ENCODE peak calls at places on chromosomes 13 and 19, in eight cellular contexts. U, J, Y, F, W, M, T and Q are unnamed samples.

GRCh38 chr19:18446811-18447359 is 9.0 kb upstream of the ISYNA1 start:
- DNase-seq in U (no peak), J (no peak), Y (no peak), F (no peak), W (no peak), M (no peak), T (no peak), Q (no peak)

GRCh38 chr19:30896551-30896950 is 452.7 kb downstream of the TSHZ3 start:
- DNase-seq in U (no peak), J (no peak), Y (no peak), F (no peak), W (no peak), M (no peak), T (no peak), Q (no peak)

GRCh38 chr19:6738726-6739389 is 622 bp upstream of the TRIP10 start:
- DNase-seq in U (peak; percentile 38), J (no peak), Y (no peak), F (no peak), W (peak; percentile 90), M (no peak), T (peak; percentile 25), Q (no peak)

GRCh38 chr19:33728141-33728540 is 68.5 kb upstream of the KCTD15 start:
- DNase-seq in U (no peak), J (no peak), Y (no peak), F (no peak), W (no peak), M (no peak), T (no peak), Q (no peak)

GRCh38 chr19:11204943-11205349 is 7.6 kb upstream of the KANK2 start:
- DNase-seq in U (no peak), J (no peak), Y (no peak), F (no peak), W (no peak), M (no peak), T (no peak), Q (no peak)

GRCh38 chr13:102726430-102726829 is 31.6 kb upstream of the METTL21C start:
- DNase-seq in U (no peak), J (no peak), Y (no peak), F (no peak), W (peak; percentile 46), M (no peak), T (no peak), Q (no peak)

GRCh38 chr13:19782049-19782726 is 557 bp downstream of the PSPC1 start:
- DNase-seq in U (peak; percentile 61), J (peak; percentile 57), Y (peak; percentile 52), F (peak; percentile 72), W (no peak), M (peak; percentile 43), T (peak; percentile 49), Q (peak; percentile 28)

GRCh38 chr19:1410136-1410786 is 2.9 kb downstream of the DAZAP1 start:
- DNase-seq in U (peak; percentile 44), J (no peak), Y (no peak), F (no peak), W (no peak), M (no peak), T (no peak), Q (no peak)

GRCh38 chr19:17159466-17160393 is 55.4 kb upstream of the USE1 start:
- DNase-seq in U (no peak), J (no peak), Y (no peak), F (no peak), W (no peak), M (no peak), T (no peak), Q (no peak)

GRCh38 chr13:30416471-30416870 is 5.8 kb upstream of the UBE2L5 start:
- DNase-seq in U (no peak), J (no peak), Y (no peak), F (no peak), W (no peak), M (no peak), T (no peak), Q (no peak)

GRCh38 chr19:58311345-58311744 is 6.2 kb downstream of the ERVK3-1 start:
- DNase-seq in U (no peak), J (no peak), Y (no peak), F (no peak), W (no peak), M (no peak), T (no peak), Q (no peak)

GRCh38 chr19:4077800-4078683 is 11.3 kb upstream of the ZBTB7A start:
- DNase-seq in U (peak; percentile 75), J (no peak), Y (no peak), F (no peak), W (no peak), M (no peak), T (no peak), Q (no peak)

GRCh38 chr13:49351871-49352270 is 92.0 kb downstream of the CAB39L start:
- DNase-seq in U (no peak), J (no peak), Y (no peak), F (no peak), W (no peak), M (no peak), T (no peak), Q (no peak)

GRCh38 chr13:30692108-30692507 is 43.2 kb upstream of the ALOX5AP start:
- DNase-seq in U (no peak), J (no peak), Y (no peak), F (no peak), W (no peak), M (no peak), T (no peak), Q (no peak)

GRCh38 chr13:25018729-25019115 is 77.2 kb upstream of the PABPC3 start:
- DNase-seq in U (no peak), J (no peak), Y (no peak), F (no peak), W (no peak), M (peak; percentile 12), T (no peak), Q (no peak)

GRCh38 chr19:13098291-13099072 is 4.2 kb downstream of the LYL1 start:
- DNase-seq in U (no peak), J (no peak), Y (no peak), F (no peak), W (no peak), M (peak; percentile 57), T (no peak), Q (no peak)

GRCh38 chr13:110471833-110472162 is 89.7 kb downstream of the RAB20 start:
- DNase-seq in U (peak; percentile 10), J (no peak), Y (no peak), F (no peak), W (no peak), M (no peak), T (no peak), Q (no peak)

GRCh38 chr13:113785051-113786010 is 26.3 kb downstream of the TMEM255B start:
- DNase-seq in U (peak; percentile 36), J (no peak), Y (no peak), F (no peak), W (no peak), M (no peak), T (no peak), Q (no peak)

GRCh38 chr19:12884926-12885748 is 1.9 kb downstream of the KLF1 start:
- DNase-seq in U (peak; percentile 91), J (no peak), Y (peak; percentile 82), F (peak; percentile 19), W (no peak), M (no peak), T (peak; percentile 90), Q (no peak)

GRCh38 chr19:40726279-40726678 is 9.4 kb downstream of the ITPKC start:
- DNase-seq in U (no peak), J (no peak), Y (no peak), F (no peak), W (no peak), M (no peak), T (no peak), Q (no peak)

GRCh38 chr19:14102102-14102696 is 11.6 kb upstream of the SAMD1 start:
- DNase-seq in U (no peak), J (no peak), Y (no peak), F (no peak), W (no peak), M (no peak), T (no peak), Q (no peak)